ENCODE peak calls at places on chromosomes 3 and 15, in eight cellular contexts. C, N, M, E, O, P, K and V are unnamed samples.

GRCh38 chr3:101202640-101203039 is 117.7 kb downstream of the IMPG2 start:
- DNase-seq in O (no peak), E (no peak), N (no peak), C (no peak), K (no peak), P (no peak), M (no peak), V (no peak)

GRCh38 chr3:171461087-171461917 is 1.1 kb upstream of the TNIK start:
- DNase-seq in O (no peak), P (peak), E (peak), K (peak), M (no peak), N (no peak), C (no peak), V (peak)

GRCh38 chr15:72339777-72340177 is 19.8 kb upstream of the CELF6 start:
- DNase-seq in E (peak), O (no peak), M (peak), C (no peak), K (no peak), P (peak), N (peak), V (peak)

GRCh38 chr3:171028025-171028778 is 1.7 kb upstream of the SLC2A2 start:
- DNase-seq in N (peak), C (no peak), E (no peak), K (peak), O (peak), M (peak), P (peak), V (peak)

GRCh38 chr3:73399106-73399505 is 225.6 kb downstream of the PDZRN3 start:
- DNase-seq in K (no peak), C (no peak), N (peak), O (no peak), E (no peak), P (peak), M (no peak), V (peak)

GRCh38 chr15:50864876-50865275 is 43.6 kb upstream of the AP4E1 start:
- DNase-seq in E (no peak), M (no peak), C (no peak), K (no peak), O (no peak), N (no peak), P (no peak), V (no peak)

GRCh38 chr15:31013863-31014607 is 22.6 kb upstream of the MTMR10 start:
- DNase-seq in M (no peak), C (no peak), E (no peak), P (no peak), K (no peak), O (no peak), N (no peak), V (no peak)

GRCh38 chr3:76171647-76172046 is 386.3 kb upstream of the ZNF717 start:
- DNase-seq in M (no peak), N (no peak), C (no peak), O (no peak), E (no peak), P (no peak), K (no peak), V (no peak)

GRCh38 chr3:97956051-97956450 is 16.2 kb downstream of the RIOX2 start:
- DNase-seq in E (no peak), C (no peak), N (no peak), M (no peak), P (no peak), O (no peak), K (no peak), V (no peak)

GRCh38 chr3:64188810-64189560 is 36.3 kb downstream of the PRICKLE2 start:
- DNase-seq in P (peak), K (peak), O (no peak), M (peak), N (no peak), C (no peak), E (peak), V (peak)

GRCh38 chr3:71101581-71101980 is 481.9 kb downstream of the FOXP1 start:
- DNase-seq in P (peak), N (no peak), K (no peak), M (no peak), O (no peak), C (no peak), E (no peak), V (peak)

GRCh38 chr15:101539930-101540329 is 50.4 kb upstream of the PCSK6 start:
- DNase-seq in P (no peak), O (no peak), K (no peak), E (no peak), N (no peak), M (no peak), C (no peak), V (no peak)

GRCh38 chr3:151503074-151503473 is 42.2 kb upstream of the IGSF10 start:
- DNase-seq in N (no peak), O (no peak), C (no peak), K (no peak), E (no peak), P (no peak), M (no peak), V (no peak)